ENCODE peak calls at places on chromosome 16, in four cellular contexts. X, V, D and P are unnamed samples.

GRCh38 chr16:88810166-88810867 is 1.4 kb downstream of the APRT start:
- DNase-seq in D (no peak), X (no peak), V (no peak), P (no peak)

GRCh38 chr16:10172848-10173655 is 9.2 kb downstream of the GRIN2A start:
- DNase-seq in V (no peak), X (no peak), D (peak; percentile 4), P (no peak)

GRCh38 chr16:49757744-49758069 is 98.2 kb downstream of the ZNF423 start:
- DNase-seq in D (no peak), X (no peak), V (no peak), P (no peak)

GRCh38 chr16:51762081-51762995 is 611.3 kb upstream of the SALL1 start:
- DNase-seq in V (peak; percentile 65), X (peak; percentile 52), D (no peak), P (peak; percentile 77)

GRCh38 chr16:51531271-51531670 is 380.2 kb upstream of the SALL1 start:
- DNase-seq in V (no peak), X (no peak), D (no peak), P (no peak)

GRCh38 chr16:22313141-22313781 is 16.1 kb downstream of the POLR3E start:
- DNase-seq in X (no peak), V (peak; percentile 29), D (no peak), P (no peak)

GRCh38 chr16:8920676-8921625 is 38.8 kb downstream of the LITAFD start:
- DNase-seq in V (no peak), X (no peak), D (no peak), P (no peak)

GRCh38 chr16:71811261-71811803 is 2.7 kb upstream of the AP1G1 start:
- DNase-seq in V (no peak), D (no peak), X (no peak), P (no peak)

GRCh38 chr16:1078579-1079021 is 6.1 kb downstream of the SSTR5 start:
- DNase-seq in D (no peak), X (peak; percentile 91), V (no peak), P (no peak)

GRCh38 chr16:88296437-88297177 is 86.2 kb upstream of the ZNF469 start:
- DNase-seq in D (no peak), X (no peak), V (no peak), P (no peak)

GRCh38 chr16:69917739-69918138 is 33.4 kb upstream of the CLEC18A start:
- DNase-seq in V (no peak), X (no peak), D (no peak), P (no peak)

GRCh38 chr16:71709231-71709781 is 15.2 kb downstream of the PHLPP2 start:
- DNase-seq in D (no peak), V (peak; percentile 13), X (no peak), P (no peak)

GRCh38 chr16:89422527-89422904 is 67.8 kb downstream of the ANKRD11 start:
- DNase-seq in X (no peak), D (peak; percentile 85), V (no peak), P (no peak)

DNA sequence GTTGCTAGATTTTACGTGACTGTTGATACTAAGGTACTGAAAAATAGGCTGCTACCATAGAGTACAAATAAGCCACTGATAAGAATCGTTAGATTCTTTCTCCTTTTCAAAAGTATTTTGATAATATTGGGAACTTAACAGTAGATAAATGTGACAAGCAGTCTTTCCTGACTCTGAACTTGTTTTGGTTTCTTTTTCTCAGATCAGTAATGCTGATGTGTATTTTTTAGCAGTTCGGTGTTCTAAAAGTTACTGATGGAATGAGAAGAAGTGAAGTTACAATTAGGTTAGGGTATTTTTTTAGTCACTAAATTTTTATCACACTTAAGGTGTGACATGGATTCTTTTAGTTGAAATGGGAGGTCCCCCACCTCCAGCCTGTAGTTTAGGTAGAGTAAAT is 2.2 kb downstream of the RBBP6 start:
- DNase-seq in X (no peak), D (no peak), V (no peak), P (no peak)
- TF ChIP-seq BHLHE40 in X (no peak), D (no peak), V (no peak), P (no peak)

GRCh38 chr16:86879268-86879667 is 300.9 kb downstream of the FOXL1 start:
- DNase-seq in V (no peak), X (no peak), D (no peak), P (no peak)

GRCh38 chr16:86877835-86878234 is 299.5 kb downstream of the FOXL1 start:
- DNase-seq in D (no peak), V (no peak), X (no peak), P (no peak)

GRCh38 chr16:86877108-86877507 is 298.8 kb downstream of the FOXL1 start:
- DNase-seq in D (no peak), X (no peak), V (no peak), P (no peak)

GRCh38 chr16:86880316-86881117 is 302.2 kb downstream of the FOXL1 start:
- DNase-seq in V (no peak), X (no peak), D (no peak), P (no peak)

DNA sequence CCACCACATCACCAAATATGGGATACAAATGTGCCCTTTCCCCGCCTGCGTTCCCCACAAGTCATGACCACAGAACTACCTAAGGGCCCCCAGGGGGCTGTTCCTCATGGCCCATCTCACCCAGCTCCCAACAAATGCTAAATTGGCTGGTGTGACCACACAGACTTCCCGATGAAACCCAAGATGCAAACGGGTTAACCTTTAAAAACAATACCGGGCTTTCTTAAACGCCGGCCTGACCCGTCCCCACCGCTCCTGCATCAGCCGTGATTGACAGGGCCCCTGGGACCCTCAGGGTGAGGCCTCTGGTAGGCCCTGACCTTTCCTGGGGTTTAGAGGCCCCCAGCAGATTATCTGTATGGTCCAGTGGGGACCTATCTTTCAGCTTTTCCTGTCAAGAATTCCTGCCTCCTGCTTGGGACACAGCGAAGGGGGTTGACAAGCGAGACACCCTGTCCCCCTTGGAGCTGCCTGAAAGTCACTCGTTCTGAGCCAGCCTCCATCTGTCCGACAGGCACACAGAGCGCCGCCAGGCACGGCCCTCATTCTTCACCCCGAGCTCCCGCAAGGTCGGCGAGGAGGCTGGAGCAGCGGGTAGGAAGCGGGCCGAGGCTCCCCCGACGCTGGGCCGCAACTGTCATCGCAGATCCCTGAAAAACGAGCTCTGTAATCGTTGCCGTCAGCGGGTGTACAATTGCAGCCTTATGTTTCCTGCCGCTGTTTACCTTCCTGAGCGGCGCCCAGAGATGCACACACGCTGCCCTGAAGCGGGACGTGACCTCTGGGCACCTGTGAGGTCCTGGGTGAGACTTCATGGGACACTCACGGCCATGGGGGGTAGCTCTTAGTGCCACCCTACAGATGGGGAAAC is 300.2 kb downstream of the FOXL1 start:
- DNase-seq in D (no peak), X (no peak), V (no peak), P (no peak)
- TF ChIP-seq FOXM1 in D (no peak), X (no peak), V (no peak), P (no peak)

GRCh38 chr16:35724551-35724950 is 2265.1 kb downstream of the TP53TG3F start:
- DNase-seq in D (no peak), X (no peak), V (no peak), P (no peak)
- TF ChIP-seq BHLHE40 in D (no peak), X (no peak), V (no peak), P (no peak)

GRCh38 chr16:4700997-4701743 is 7.8 kb downstream of the NUDT16L1 start:
- DNase-seq in D (no peak), X (no peak), V (no peak), P (no peak)
- TF ChIP-seq FOXM1 in D (no peak), X (no peak), V (no peak), P (no peak)